ENCODE peak calls at places on chromosome 17, in eight cellular contexts. E is endothelial cell, C is left ventricle myocardium inferior, G is ovary, N is stomach, P is bronchial epithelial cell, M is tibial artery, B is mucosa of descending colon. R is an unnamed sample.

GRCh38 chr17:36867716-36868115 is 69.6 kb upstream of the LHX1 start:
- DNase-seq in E (no peak), C (no peak), G (no peak), N (no peak), P (no peak), M (no peak), B (no peak), R (no peak)

GRCh38 chr17:39240631-39241030 is 14.9 kb upstream of the STAC2 start:
- DNase-seq in E (no peak), C (no peak), G (no peak), N (no peak), P (no peak), M (no peak), B (no peak), R (no peak)

GRCh38 chr17:2106308-2106707 is 51.4 kb downstream of the HIC1 start:
- DNase-seq in E (no peak), C (no peak), G (no peak), N (no peak), P (no peak), M (no peak), B (no peak), R (no peak)

GRCh38 chr17:78724544-78724943 is 57.5 kb downstream of the CYTH1 start:
- DNase-seq in E (no peak), C (no peak), G (no peak), N (peak; percentile 45), P (no peak), M (no peak), B (no peak), R (no peak)

GRCh38 chr17:1834378-1835149 is 4.8 kb downstream of the RPA1 start:
- DNase-seq in E (no peak), C (no peak), G (no peak), N (no peak), P (no peak), M (no peak), B (no peak), R (no peak)

GRCh38 chr17:68707032-68707431 is 105.9 kb upstream of the FAM20A start:
- DNase-seq in E (no peak), C (no peak), G (no peak), N (no peak), P (peak; percentile 69), M (no peak), B (no peak), R (no peak)

GRCh38 chr17:42027540-42027889 is 7.6 kb downstream of the NKIRAS2 start:
- DNase-seq in E (no peak), C (no peak), G (no peak), N (no peak), P (no peak), M (no peak), B (no peak), R (no peak)

GRCh38 chr17:22510504-22510903 is 818.2 kb downstream of the KCNJ18 start:
- DNase-seq in E (no peak), C (no peak), G (no peak), N (no peak), P (no peak), M (no peak), B (no peak), R (no peak)

GRCh38 chr17:56820207-56820606 is 13.5 kb downstream of the C17orf67 start:
- DNase-seq in E (no peak), C (no peak), G (no peak), N (no peak), P (no peak), M (no peak), B (no peak), R (no peak)

GRCh38 chr17:3448059-3448630 is 14.5 kb upstream of the OR1E2 start:
- DNase-seq in E (no peak), C (no peak), G (no peak), N (no peak), P (peak; percentile 14), M (no peak), B (no peak), R (no peak)

GRCh38 chr17:64994281-64994680 is 62.3 kb downstream of the GNA13 start:
- DNase-seq in E (no peak), C (no peak), G (no peak), N (no peak), P (no peak), M (no peak), B (no peak), R (no peak)

GRCh38 chr17:37787055-37787720 is 42.3 kb upstream of the HNF1B start:
- DNase-seq in E (no peak), C (no peak), G (no peak), N (peak; percentile 78), P (no peak), M (no peak), B (peak; percentile 88), R (no peak)

GRCh38 chr17:76032073-76032779 is 5.1 kb upstream of the EVPL start:
- DNase-seq in E (no peak), C (no peak), G (no peak), N (no peak), P (no peak), M (no peak), B (no peak), R (no peak)
- TF ChIP-seq CTCF in E (no peak), C (no peak), G (no peak), N (no peak), P (peak; percentile 11), M (no peak), B (no peak), R (no peak)

GRCh38 chr17:77376795-77377751 is 236.3 kb downstream of the SEC14L1 start:
- DNase-seq in E (no peak), C (peak; percentile 58), G (peak; percentile 61), N (peak; percentile 86), P (no peak), M (peak; percentile 82), B (no peak), R (no peak)

GRCh38 chr17:77374170-77374936 is 233.6 kb downstream of the SEC14L1 start:
- DNase-seq in E (peak; percentile 83), C (peak; percentile 87), G (peak; percentile 84), N (peak; percentile 87), P (no peak), M (peak; percentile 95), B (peak; percentile 90), R (peak; percentile 73)

GRCh38 chr17:77375108-77375507 is 234.3 kb downstream of the SEC14L1 start:
- DNase-seq in E (no peak), C (no peak), G (peak; percentile 36), N (peak; percentile 60), P (no peak), M (no peak), B (no peak), R (no peak)

GRCh38 chr17:77375917-77376651 is 235.3 kb downstream of the SEC14L1 start:
- DNase-seq in E (no peak), C (no peak), G (peak; percentile 60), N (peak; percentile 45), P (no peak), M (peak; percentile 73), B (peak; percentile 86), R (no peak)

DNA sequence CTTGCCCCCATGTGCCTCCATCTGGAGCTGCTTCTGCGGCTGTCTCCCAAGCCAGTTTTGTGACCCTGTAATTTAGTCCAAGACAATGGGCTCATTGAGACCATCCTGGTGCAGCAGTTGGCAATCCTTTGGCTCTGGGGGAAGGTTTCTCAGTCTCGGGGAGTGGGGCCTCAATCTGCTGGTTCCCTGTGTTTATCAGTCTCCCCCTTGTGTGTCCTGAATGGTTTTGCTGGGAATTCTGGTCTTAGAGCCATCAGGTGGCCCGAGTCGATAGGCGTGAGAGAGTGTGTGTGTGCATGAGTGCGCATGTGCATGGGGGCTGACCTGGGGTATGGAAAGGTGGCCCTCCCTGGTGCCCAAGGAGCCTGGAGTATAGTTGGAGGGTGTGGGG is 234.8 kb downstream of the SEC14L1 start:
- DNase-seq in E (no peak), C (no peak), G (peak; percentile 31), N (no peak), P (no peak), M (no peak), B (no peak), R (no peak)
- TF ChIP-seq CTCF in E (no peak), C (no peak), G (no peak), N (no peak), P (no peak), M (no peak), B (no peak), R (no peak)

DNA sequence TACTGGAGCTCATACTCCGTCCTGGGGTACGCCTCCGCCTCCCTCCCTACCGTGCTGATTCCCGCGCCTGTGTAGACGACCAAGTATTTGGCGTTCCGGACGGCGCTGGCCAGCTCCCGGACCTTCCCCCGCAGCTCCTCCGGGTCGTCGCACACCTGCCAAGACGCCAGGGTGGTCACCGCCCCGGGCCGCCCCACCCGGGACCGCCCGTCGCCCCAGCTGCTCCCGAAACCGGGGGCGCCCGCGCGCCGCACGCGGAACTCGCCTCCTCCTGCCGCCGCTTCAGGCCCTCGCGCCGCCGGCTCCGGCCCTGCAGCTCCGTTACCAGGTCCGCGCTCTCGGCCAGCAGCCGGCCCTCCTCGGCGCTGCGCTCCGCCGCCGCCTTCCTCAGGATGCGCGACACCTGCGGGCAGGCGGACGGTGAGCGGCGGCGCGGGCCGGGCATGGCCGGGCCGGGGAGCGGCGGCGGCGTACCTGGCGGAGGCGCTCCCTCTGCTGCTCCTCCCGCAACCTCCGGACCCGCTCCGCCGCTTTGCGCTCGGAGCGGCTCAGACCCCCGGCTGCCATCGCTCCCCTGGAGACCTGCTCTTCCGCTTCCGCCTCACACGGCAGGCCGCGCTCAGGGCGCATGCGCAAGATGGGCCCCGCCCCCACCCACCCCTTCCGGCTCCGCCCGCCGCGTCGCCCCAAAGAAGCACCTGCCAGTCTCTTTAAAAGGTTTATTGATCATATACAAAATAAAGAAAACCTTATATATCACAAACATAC is at the start of gene SIRT7:
- DNase-seq in E (peak; percentile 68), C (peak; percentile 75), G (peak; percentile 82), N (peak; percentile 83), P (peak; percentile 48), M (peak; percentile 87), B (peak; percentile 88), R (peak; percentile 59)
- TF ChIP-seq CTCF in E (no peak), C (no peak), G (no peak), N (no peak), P (no peak), M (no peak), B (no peak), R (no peak)

GRCh38 chr17:73710095-73710592 is 65.9 kb upstream of the SDK2 start:
- DNase-seq in E (peak; percentile 78), C (peak; percentile 55), G (no peak), N (peak; percentile 65), P (peak; percentile 63), M (no peak), B (no peak), R (peak; percentile 76)

GRCh38 chr17:73711184-73711583 is 66.9 kb upstream of the SDK2 start:
- DNase-seq in E (no peak), C (no peak), G (no peak), N (no peak), P (no peak), M (no peak), B (no peak), R (no peak)

GRCh38 chr17:73715714-73716113 is 71.5 kb upstream of the SDK2 start:
- DNase-seq in E (no peak), C (no peak), G (no peak), N (no peak), P (no peak), M (no peak), B (no peak), R (no peak)

GRCh38 chr17:73711916-73712315 is 67.7 kb upstream of the SDK2 start:
- DNase-seq in E (no peak), C (no peak), G (no peak), N (no peak), P (no peak), M (no peak), B (no peak), R (no peak)

DNA sequence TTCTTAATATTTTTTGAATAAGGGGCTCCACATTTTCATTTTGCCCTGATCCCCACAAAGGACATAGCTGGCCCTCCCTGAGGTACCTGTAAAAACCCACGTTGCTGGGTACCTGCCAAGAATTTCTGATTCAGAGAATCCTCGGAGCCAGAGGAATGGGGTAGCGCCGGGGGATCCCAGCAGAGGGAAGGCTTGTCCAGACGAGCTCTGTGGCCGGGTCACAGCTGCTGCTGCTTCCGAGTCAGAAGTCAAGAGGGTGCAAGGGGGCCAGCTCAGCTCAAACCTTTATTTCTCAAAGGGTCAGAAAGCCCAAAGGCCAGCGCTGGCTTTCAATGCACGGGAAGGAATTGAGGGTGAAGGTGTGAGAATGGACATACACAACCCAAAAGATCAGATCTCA is 68.9 kb upstream of the SDK2 start:
- DNase-seq in E (no peak), C (no peak), G (no peak), N (no peak), P (peak; percentile 70), M (no peak), B (no peak), R (no peak)
- TF ChIP-seq CTCF in E (no peak), C (no peak), G (no peak), N (no peak), P (no peak), M (no peak), B (no peak), R (no peak)

R was measured in progenitor cell of endocrine pancreas.